ENCODE peak calls at places on chromosomes 5 and 9, in five cellular contexts. Z is HAP-1, T is spleen, N is A673, X is lower lobe of right lung. O is an unnamed sample.

GRCh38 chr9:79619930-79620329 is 48.2 kb downstream of the TLE4 start:
- DNase-seq in Z (no peak), N (no peak), T (no peak), X (no peak), O (no peak)

GRCh38 chr9:130444565-130445221 is at the start of gene ASS1:
- DNase-seq in Z (peak; percentile 92), X (peak; percentile 89), T (no peak), N (no peak), O (peak; percentile 27)

GRCh38 chr9:130058154-130058553 is 4.4 kb downstream of the GPR107 start:
- DNase-seq in X (no peak), T (no peak), Z (no peak), N (peak; percentile 44), O (no peak)

GRCh38 chr5:164597293-164597900 is 1092.0 kb downstream of the MAT2B start:
- DNase-seq in N (peak; percentile 18), Z (peak; percentile 65), T (no peak), X (no peak), O (no peak)

GRCh38 chr5:1320436-1321344 is 24.2 kb downstream of the CLPTM1L start:
- DNase-seq in Z (no peak), X (no peak), N (no peak), T (peak; percentile 66), O (no peak)

GRCh38 chr5:68086857-68087256 is 128.7 kb upstream of the PIK3R1 start:
- DNase-seq in N (no peak), Z (no peak), X (no peak), T (no peak), O (no peak)

GRCh38 chr9:6563036-6563435 is 82.5 kb downstream of the GLDC start:
- DNase-seq in N (no peak), T (no peak), Z (no peak), X (no peak), O (no peak)

GRCh38 chr5:26388946-26389345 is 649.4 kb downstream of the CDH9 start:
- DNase-seq in X (no peak), N (peak; percentile 63), Z (no peak), T (no peak), O (no peak)

GRCh38 chr9:104923289-104923688 is 4.7 kb downstream of the ABCA1 start:
- DNase-seq in N (no peak), Z (no peak), X (no peak), T (no peak), O (no peak)

GRCh38 chr5:156871212-156871611 is 21.1 kb downstream of the PPP1R2B start:
- DNase-seq in T (no peak), N (no peak), Z (no peak), X (no peak), O (no peak)

GRCh38 chr9:20558609-20559016 is 63.7 kb downstream of the MLLT3 start:
- DNase-seq in X (no peak), N (peak; percentile 23), Z (no peak), T (no peak), O (no peak)

GRCh38 chr5:154285661-154286408 is 95.3 kb downstream of the GALNT10 start:
- DNase-seq in Z (peak; percentile 48), N (no peak), X (no peak), T (no peak), O (no peak)

GRCh38 chr9:37333288-37333687 is 89.2 kb upstream of the GRHPR start:
- DNase-seq in Z (no peak), X (no peak), N (no peak), T (no peak), O (no peak)

GRCh38 chr5:170404398-170404797 is 15.2 kb upstream of the KCNMB1 start:
- DNase-seq in Z (no peak), T (no peak), X (peak; percentile 65), N (no peak), O (no peak)

GRCh38 chr5:65774346-65774745 is 52.3 kb downstream of the NLN start:
- DNase-seq in X (no peak), N (peak; percentile 51), T (no peak), Z (no peak), O (no peak)

GRCh38 chr9:97721396-97721795 is 24.3 kb upstream of the XPA start:
- DNase-seq in N (no peak), Z (no peak), T (no peak), X (no peak), O (no peak)

GRCh38 chr9:1939926-1940368 is 75.2 kb upstream of the SMARCA2 start:
- DNase-seq in Z (peak; percentile 38), T (no peak), N (peak; percentile 48), X (peak; percentile 30), O (peak; percentile 44)

GRCh38 chr5:176578391-176578808 is 29.3 kb downstream of the CDHR2 start:
- DNase-seq in T (no peak), X (peak; percentile 73), N (no peak), Z (peak; percentile 66), O (peak; percentile 32)

GRCh38 chr9:107425110-107426025 is 64.2 kb downstream of the KLF4 start:
- DNase-seq in X (peak; percentile 91), T (peak; percentile 88), N (peak; percentile 73), Z (peak; percentile 83), O (peak; percentile 6)
- H3K4me3 ChIP-seq in X (peak overlapping the region; percentile 45), T (no peak overlapping the region), N (no peak overlapping the region), Z (no peak overlapping the region), O (no peak overlapping the region)

DNA sequence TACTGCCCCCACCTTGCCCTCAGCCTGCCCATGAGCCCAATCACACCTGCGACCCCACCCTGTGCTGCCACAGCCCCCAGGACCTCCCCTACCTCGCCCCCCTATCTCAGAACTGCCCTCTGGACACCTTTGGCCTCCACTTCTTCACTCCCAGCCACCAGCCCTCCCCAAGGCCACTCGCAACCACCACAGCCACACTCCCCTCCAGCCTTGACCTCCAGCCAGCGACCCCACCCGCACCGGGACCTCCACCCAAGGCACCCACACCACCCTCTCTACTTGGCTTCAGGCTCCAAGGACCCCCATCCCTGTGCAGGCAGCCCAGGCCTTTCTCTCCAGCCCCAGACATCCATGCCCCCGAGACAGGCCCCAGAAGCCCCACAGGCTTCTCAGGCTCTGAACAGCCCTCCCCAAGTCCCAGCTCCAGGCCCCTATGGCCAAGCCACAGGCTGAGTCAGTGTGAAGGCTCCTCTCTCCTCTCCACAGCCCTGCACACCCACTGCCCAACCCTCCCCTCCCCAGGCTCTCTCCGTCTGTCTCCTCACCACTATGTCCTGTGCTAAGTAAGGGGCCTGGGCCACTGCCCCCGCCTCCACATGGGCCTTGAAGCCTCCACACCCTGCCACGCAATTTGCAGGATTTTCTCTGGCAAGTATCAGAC is 2.0 kb downstream of the AK1 start:
- DNase-seq in T (peak; percentile 62), X (no peak), N (no peak), Z (no peak), O (no peak)
- H3K4me3 ChIP-seq in T (no peak overlapping the region), X (peak overlapping the region; percentile 67), N (no peak overlapping the region), Z (no peak overlapping the region), O (no peak overlapping the region)

DNA sequence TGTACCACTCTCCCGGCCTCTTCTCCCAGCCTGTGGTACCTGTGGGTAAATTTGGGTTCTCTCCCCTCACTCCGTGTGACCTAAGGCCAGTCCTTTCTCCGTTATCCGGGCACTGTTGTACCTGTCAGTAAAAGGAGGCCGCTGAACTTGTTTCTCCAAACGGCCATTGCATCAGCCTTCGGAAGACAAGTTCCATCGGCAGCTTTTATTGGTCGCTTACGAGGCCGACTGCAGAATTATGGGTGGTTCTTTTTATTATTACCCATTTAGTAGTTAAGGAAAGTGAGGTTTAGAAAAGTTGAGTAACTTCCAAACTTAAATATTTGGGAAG is 558 bp downstream of the GRPEL2 start:
- DNase-seq in N (peak; percentile 17), X (no peak), Z (peak; percentile 35), T (no peak), O (no peak)
- H3K4me3 ChIP-seq in N (peak overlapping the region; percentile 67), X (peak overlapping the region; percentile 92), Z (peak overlapping the region; percentile 87), T (peak overlapping the region; percentile 77), O (peak overlapping the region; percentile 100)

GRCh38 chr9:93207326-93207814 is 23.4 kb downstream of the WNK2 start:
- DNase-seq in Z (peak; percentile 33), N (no peak), X (peak; percentile 40), T (peak; percentile 71), O (no peak)
- H3K4me3 ChIP-seq in Z (no peak overlapping the region), N (no peak overlapping the region), X (no peak overlapping the region), T (no peak overlapping the region), O (no peak overlapping the region)

O was measured in CD4-positive, CD25-positive, alpha-beta regulatory T cell.